ENCODE peak calls at places on chromosomes 16 and 17, in six cellular contexts. Z, L, T, I, H and U are unnamed samples.
A peak's percentile ranks its signal among the peaks of the same experiment; 100 is the strongest.

GRCh38 chr17:57519199-57519598 is 225.9 kb downstream of the CCDC182 start:
- DNase-seq in I (no peak), H (no peak), L (no peak), Z (peak; percentile 69), T (no peak), U (peak; percentile 68)

GRCh38 chr17:73511716-73512115 is 132.5 kb downstream of the SDK2 start:
- DNase-seq in Z (no peak), T (no peak), L (no peak), H (no peak), I (no peak), U (no peak)

GRCh38 chr17:2892305-2892971 is 96.2 kb downstream of the RAP1GAP2 start:
- DNase-seq in I (peak; percentile 96), Z (peak; percentile 90), H (peak; percentile 61), L (no peak), T (peak; percentile 79), U (peak; percentile 66)

GRCh38 chr17:47973541-47973940 is 2.6 kb downstream of the CDK5RAP3 start:
- DNase-seq in Z (no peak), I (no peak), T (no peak), L (no peak), H (no peak), U (no peak)

GRCh38 chr17:44351464-44351863 is 6.4 kb downstream of the GRN start:
- DNase-seq in T (no peak), Z (no peak), I (no peak), H (no peak), L (no peak), U (no peak)

GRCh38 chr16:1101133-1101532 is 5.1 kb upstream of the C1QTNF8 start:
- DNase-seq in I (no peak), L (no peak), H (no peak), T (no peak), Z (no peak), U (no peak)

GRCh38 chr16:4762205-4762604 is 4.8 kb downstream of the ZNF500 start:
- DNase-seq in H (no peak), I (no peak), L (no peak), Z (no peak), T (no peak), U (no peak)

GRCh38 chr16:2585651-2586081 is 47.8 kb downstream of the PDPK1 start:
- DNase-seq in Z (no peak), L (peak; percentile 19), H (no peak), T (no peak), I (no peak), U (no peak)

GRCh38 chr17:45127209-45127582 is 5.1 kb downstream of the PLCD3 start:
- DNase-seq in T (no peak), I (no peak), Z (no peak), H (peak; percentile 38), L (no peak), U (no peak)

GRCh38 chr16:5580320-5580719 is 482.7 kb upstream of the EEF2KMT start:
- DNase-seq in T (no peak), I (no peak), H (no peak), Z (no peak), L (no peak), U (no peak)

GRCh38 chr17:36153887-36154576 is 22.4 kb downstream of the TBC1D3B start:
- DNase-seq in H (no peak), L (no peak), I (no peak), T (no peak), Z (no peak), U (no peak)

GRCh38 chr17:21814776-21815175 is 122.5 kb downstream of the KCNJ18 start:
- DNase-seq in Z (no peak), L (no peak), T (no peak), H (no peak), I (no peak), U (no peak)

GRCh38 chr17:14356043-14356637 is 55.3 kb downstream of the HS3ST3B1 start:
- DNase-seq in L (no peak), T (no peak), I (no peak), Z (no peak), H (no peak), U (peak; percentile 13)

GRCh38 chr17:38589462-38590114 is 16.2 kb downstream of the SRCIN1 start:
- DNase-seq in H (no peak), I (no peak), Z (no peak), L (no peak), T (no peak), U (no peak)

GRCh38 chr16:48409839-48410610 is 24.8 kb upstream of the SIAH1 start:
- DNase-seq in H (no peak), I (peak; percentile 95), T (peak; percentile 96), L (peak; percentile 18), Z (peak; percentile 94), U (peak; percentile 94)

GRCh38 chr16:927406-927805 is 43.4 kb downstream of the LMF1 start:
- DNase-seq in L (no peak), H (peak; percentile 18), T (no peak), Z (no peak), I (no peak), U (no peak)

GRCh38 chr16:81489547-81490267 is 45.1 kb downstream of the CMIP start:
- DNase-seq in I (no peak), T (no peak), L (no peak), Z (no peak), H (no peak), U (no peak)

GRCh38 chr16:71421911-71422310 is 19.9 kb downstream of the TLE7 start:
- DNase-seq in Z (no peak), H (no peak), T (peak; percentile 31), I (peak; percentile 30), L (no peak), U (peak; percentile 7)

GRCh38 chr17:44970136-44970737 is 2.1 kb upstream of the C1QL1 start:
- DNase-seq in H (peak; percentile 65), L (peak; percentile 48), T (peak; percentile 38), I (peak; percentile 17), Z (no peak), U (peak; percentile 41)

GRCh38 chr16:27924411-27925118 is 138.9 kb downstream of the GSG1L start:
- DNase-seq in Z (no peak), T (no peak), H (no peak), I (peak; percentile 3), L (no peak), U (no peak)

GRCh38 chr16:49459953-49460735 is 86.5 kb downstream of the C16orf78 start:
- DNase-seq in I (no peak), L (no peak), H (no peak), T (no peak), Z (no peak), U (no peak)

GRCh38 chr17:3032258-3033247 is 30.9 kb downstream of the OR1D5 start:
- DNase-seq in I (no peak), Z (no peak), T (no peak), H (no peak), L (no peak), U (no peak)

GRCh38 chr17:31466096-31466495 is 74.6 kb downstream of the RAB11FIP4 start:
- DNase-seq in T (no peak), L (no peak), I (no peak), Z (no peak), H (no peak), U (no peak)

GRCh38 chr16:55047331-55047730 is 116.7 kb downstream of the IRX5 start:
- DNase-seq in L (no peak), I (no peak), Z (no peak), H (no peak), T (no peak), U (no peak)

GRCh38 chr17:36942631-36943125 is 5.4 kb downstream of the LHX1 start:
- DNase-seq in Z (no peak), I (no peak), H (no peak), T (no peak), L (no peak), U (no peak)

GRCh38 chr16:85699224-85699558 is 10.4 kb upstream of the GINS2 start:
- DNase-seq in L (no peak), H (no peak), T (no peak), Z (no peak), I (no peak), U (no peak)

GRCh38 chr16:85697441-85697840 is 8.7 kb upstream of the GINS2 start:
- DNase-seq in L (no peak), H (peak; percentile 14), Z (no peak), I (no peak), T (no peak), U (no peak)

GRCh38 chr16:85698459-85699223 is 9.9 kb upstream of the GINS2 start:
- DNase-seq in L (no peak), H (no peak), Z (no peak), T (no peak), I (no peak), U (no peak)

GRCh38 chr16:85695196-85696128 is 6.7 kb upstream of the GINS2 start:
- DNase-seq in T (no peak), H (peak; percentile 6), L (no peak), Z (no peak), I (no peak), U (no peak)

DNA sequence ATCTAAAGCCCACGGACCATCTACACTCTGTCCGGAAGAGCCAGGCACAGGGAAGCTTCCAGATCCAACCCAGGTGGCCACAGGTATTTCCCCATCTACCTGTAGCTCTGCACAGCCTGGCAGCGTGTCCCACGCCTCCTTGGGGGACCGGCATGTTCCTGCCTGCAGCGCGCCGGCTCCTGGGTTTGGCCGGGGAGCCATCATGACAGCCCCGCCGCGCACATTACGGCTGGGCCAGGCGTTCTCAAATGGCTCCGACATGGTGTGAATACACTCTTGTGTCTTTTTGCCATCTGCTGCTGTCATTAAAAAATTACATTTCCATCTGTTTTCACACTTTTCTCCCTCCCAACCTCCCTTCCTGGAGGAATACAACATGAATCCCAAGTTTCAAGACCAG is 8.0 kb upstream of the GINS2 start:
- DNase-seq in I (no peak), T (no peak), H (peak; percentile 1), Z (no peak), L (no peak), U (no peak)
- H3K4me3 ChIP-seq in I (no peak overlapping the region), T (no peak overlapping the region), H (no peak overlapping the region), Z (no peak overlapping the region), L (no peak overlapping the region), U (no peak overlapping the region)

GRCh38 chr17:29931253-29931932 is 1.4 kb upstream of the SSH2 start:
- DNase-seq in T (peak; percentile 87), H (peak; percentile 65), I (peak; percentile 80), L (peak; percentile 83), Z (peak; percentile 68), U (peak; percentile 80)
- H3K4me3 ChIP-seq in T (peak overlapping the region; percentile 14), H (no peak overlapping the region), I (no peak overlapping the region), L (no peak overlapping the region), Z (peak overlapping the region; percentile 73), U (peak overlapping the region; percentile 93)

GRCh38 chr17:42660692-42661345 is 1.7 kb downstream of the TUBG2 start:
- DNase-seq in I (peak; percentile 89), Z (peak; percentile 82), L (no peak), H (no peak), T (peak; percentile 45), U (peak; percentile 88)
- H3K4me3 ChIP-seq in I (peak overlapping the region; percentile 29), Z (no peak overlapping the region), L (no peak overlapping the region), H (no peak overlapping the region), T (no peak overlapping the region), U (no peak overlapping the region)

DNA sequence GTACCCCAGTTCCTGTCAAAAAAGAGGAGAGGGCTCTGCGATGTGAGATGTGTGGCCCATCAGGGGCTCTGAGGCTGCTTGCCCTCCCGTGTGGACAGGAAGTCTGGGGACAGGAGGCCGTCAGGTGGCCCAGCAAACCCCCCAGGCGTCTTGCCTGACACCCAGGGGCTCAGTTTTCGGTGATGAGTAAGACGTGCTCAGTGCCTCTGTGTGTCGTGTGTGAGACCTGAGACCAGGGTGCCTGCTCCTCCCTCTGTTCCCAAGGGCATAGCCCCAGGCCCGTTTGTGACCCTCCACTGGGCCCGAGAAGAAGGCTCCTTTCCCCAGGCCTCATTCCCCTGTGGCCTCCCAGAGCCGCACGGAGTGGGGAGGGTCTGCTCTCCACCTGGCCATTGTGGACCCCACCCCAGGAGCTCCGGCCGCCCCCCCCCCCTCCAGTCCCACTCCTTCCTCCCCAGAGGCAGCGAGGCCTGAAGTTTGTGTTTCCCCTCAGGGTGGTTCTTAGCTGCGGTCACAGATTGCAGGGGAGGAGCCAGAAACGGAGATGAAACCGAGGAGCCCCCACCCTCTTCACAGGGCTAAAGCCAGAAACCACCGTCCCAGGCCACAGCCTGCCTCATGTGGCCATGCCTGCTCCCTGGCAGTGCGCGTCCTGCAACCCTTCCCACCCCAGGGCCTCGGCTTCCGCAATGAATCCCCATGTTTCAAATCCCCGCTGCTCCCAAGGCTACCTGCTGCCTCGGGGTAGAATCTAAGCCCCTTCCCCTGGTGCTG is 4.9 kb upstream of the ACTG1 start:
- DNase-seq in I (no peak), L (no peak), H (no peak), T (no peak), Z (no peak), U (peak; percentile 30)
- H3K4me3 ChIP-seq in I (no peak overlapping the region), L (no peak overlapping the region), H (no peak overlapping the region), T (no peak overlapping the region), Z (no peak overlapping the region), U (peak overlapping the region; percentile 9)